ENCODE peak calls at places on chromosomes 1 and 21, in ten cellular contexts. One of them, this sample, is unnamed.
A peak's percentile ranks its signal among the peaks of the same experiment; 100 is the strongest.

GRCh38 chr1:244054924-244055263 is 3.8 kb downstream of the ZBTB18 start:
- DNase-seq in choroid plexus epithelial cell: no peak
- DNase-seq in testis: no peak
- DNase-seq in fibroblast of mammary gland: no peak
- DNase-seq in AG10803: no peak
- DNase-seq in suprapubic skin: no peak
- DNase-seq in tibial nerve: no peak
- DNase-seq in HFF-Myc: no peak
- DNase-seq in fibroblast of lung: no peak
- DNase-seq in tibial artery: no peak
- DNase-seq in this sample: no peak

GRCh38 chr1:7594002-7594713 is 176.9 kb upstream of the VAMP3 start:
- DNase-seq in choroid plexus epithelial cell: no peak
- DNase-seq in fibroblast of lung: no peak
- DNase-seq in testis: no peak
- DNase-seq in tibial artery: no peak
- DNase-seq in fibroblast of mammary gland: no peak
- DNase-seq in HFF-Myc: no peak
- DNase-seq in tibial nerve: no peak
- DNase-seq in AG10803: no peak
- DNase-seq in suprapubic skin: peak; percentile 19
- DNase-seq in this sample: peak; percentile 10

GRCh38 chr1:19436716-19437476 is 48.4 kb downstream of the CAPZB start:
- DNase-seq in testis: peak; percentile 93
- DNase-seq in AG10803: no peak
- DNase-seq in tibial nerve: peak; percentile 91
- DNase-seq in HFF-Myc: no peak
- DNase-seq in fibroblast of mammary gland: peak; percentile 82
- DNase-seq in fibroblast of lung: peak; percentile 67
- DNase-seq in suprapubic skin: peak; percentile 92
- DNase-seq in choroid plexus epithelial cell: peak; percentile 90
- DNase-seq in tibial artery: peak; percentile 90
- DNase-seq in this sample: no peak

GRCh38 chr1:88973520-88974137 is 18.8 kb downstream of the KYAT3 start:
- DNase-seq in suprapubic skin: no peak
- DNase-seq in HFF-Myc: no peak
- DNase-seq in fibroblast of lung: peak; percentile 68
- DNase-seq in fibroblast of mammary gland: peak; percentile 66
- DNase-seq in choroid plexus epithelial cell: peak; percentile 72
- DNase-seq in tibial nerve: peak; percentile 35
- DNase-seq in tibial artery: no peak
- DNase-seq in testis: no peak
- DNase-seq in AG10803: peak; percentile 50
- DNase-seq in this sample: no peak

GRCh38 chr1:198417041-198417440 is 123.4 kb downstream of the ATP6V1G3 start:
- DNase-seq in fibroblast of lung: peak; percentile 11
- DNase-seq in tibial nerve: no peak
- DNase-seq in testis: no peak
- DNase-seq in tibial artery: no peak
- DNase-seq in AG10803: peak; percentile 72
- DNase-seq in suprapubic skin: no peak
- DNase-seq in HFF-Myc: no peak
- DNase-seq in choroid plexus epithelial cell: no peak
- DNase-seq in fibroblast of mammary gland: peak; percentile 23
- DNase-seq in this sample: no peak

GRCh38 chr1:240941706-240942370 is 329.9 kb upstream of the GREM2 start:
- DNase-seq in tibial nerve: no peak
- DNase-seq in testis: no peak
- DNase-seq in tibial artery: no peak
- DNase-seq in fibroblast of lung: no peak
- DNase-seq in AG10803: no peak
- DNase-seq in suprapubic skin: no peak
- DNase-seq in fibroblast of mammary gland: no peak
- DNase-seq in choroid plexus epithelial cell: no peak
- DNase-seq in HFF-Myc: no peak
- DNase-seq in this sample: no peak

GRCh38 chr1:209526137-209526536 is 57.4 kb upstream of the CAMK1G start:
- DNase-seq in HFF-Myc: no peak
- DNase-seq in tibial artery: no peak
- DNase-seq in AG10803: no peak
- DNase-seq in suprapubic skin: no peak
- DNase-seq in fibroblast of lung: no peak
- DNase-seq in testis: no peak
- DNase-seq in tibial nerve: no peak
- DNase-seq in fibroblast of mammary gland: no peak
- DNase-seq in choroid plexus epithelial cell: no peak
- DNase-seq in this sample: no peak

GRCh38 chr1:109689844-109690405 is 2.3 kb downstream of the GSTM1 start:
- DNase-seq in fibroblast of lung: no peak
- DNase-seq in choroid plexus epithelial cell: no peak
- DNase-seq in AG10803: no peak
- DNase-seq in suprapubic skin: no peak
- DNase-seq in HFF-Myc: no peak
- DNase-seq in tibial artery: no peak
- DNase-seq in fibroblast of mammary gland: no peak
- DNase-seq in testis: no peak
- DNase-seq in tibial nerve: no peak
- DNase-seq in this sample: no peak

GRCh38 chr1:201180901-201181300 is 9.7 kb upstream of the IGFN1 start:
- DNase-seq in testis: no peak
- DNase-seq in HFF-Myc: no peak
- DNase-seq in suprapubic skin: peak; percentile 44
- DNase-seq in AG10803: no peak
- DNase-seq in tibial nerve: no peak
- DNase-seq in fibroblast of mammary gland: no peak
- DNase-seq in fibroblast of lung: no peak
- DNase-seq in choroid plexus epithelial cell: no peak
- DNase-seq in tibial artery: no peak
- DNase-seq in this sample: no peak

GRCh38 chr21:38467911-38468310 is 30.4 kb downstream of the ERG start:
- DNase-seq in AG10803: no peak
- DNase-seq in fibroblast of mammary gland: no peak
- DNase-seq in suprapubic skin: no peak
- DNase-seq in fibroblast of lung: no peak
- DNase-seq in tibial nerve: no peak
- DNase-seq in tibial artery: no peak
- DNase-seq in HFF-Myc: no peak
- DNase-seq in choroid plexus epithelial cell: no peak
- DNase-seq in testis: no peak
- DNase-seq in this sample: no peak

GRCh38 chr21:33949516-33950424 is 34.2 kb upstream of the ATP5PO start:
- DNase-seq in tibial nerve: no peak
- DNase-seq in fibroblast of lung: no peak
- DNase-seq in fibroblast of mammary gland: no peak
- DNase-seq in HFF-Myc: no peak
- DNase-seq in suprapubic skin: no peak
- DNase-seq in AG10803: no peak
- DNase-seq in tibial artery: no peak
- DNase-seq in testis: no peak
- DNase-seq in choroid plexus epithelial cell: no peak
- DNase-seq in this sample: no peak

GRCh38 chr1:157739229-157739901 is 37.6 kb downstream of the FCRL2 start:
- DNase-seq in tibial nerve: no peak
- DNase-seq in fibroblast of lung: no peak
- DNase-seq in fibroblast of mammary gland: no peak
- DNase-seq in testis: no peak
- DNase-seq in tibial artery: no peak
- DNase-seq in choroid plexus epithelial cell: no peak
- DNase-seq in suprapubic skin: no peak
- DNase-seq in AG10803: no peak
- DNase-seq in HFF-Myc: no peak
- DNase-seq in this sample: no peak
- TF ChIP-seq CTCF in tibial nerve: no peak
- TF ChIP-seq CTCF in fibroblast of lung: no peak
- TF ChIP-seq CTCF in fibroblast of mammary gland: no peak
- TF ChIP-seq CTCF in testis: no peak
- TF ChIP-seq CTCF in tibial artery: no peak
- TF ChIP-seq CTCF in choroid plexus epithelial cell: no peak
- TF ChIP-seq CTCF in suprapubic skin: no peak
- TF ChIP-seq CTCF in AG10803: no peak
- TF ChIP-seq CTCF in HFF-Myc: no peak
- TF ChIP-seq CTCF in this sample: no peak

GRCh38 chr1:246689409-246689997 is 34.7 kb upstream of the SCCPDH start:
- DNase-seq in fibroblast of lung: peak; percentile 73
- DNase-seq in choroid plexus epithelial cell: peak; percentile 78
- DNase-seq in suprapubic skin: peak; percentile 77
- DNase-seq in tibial artery: no peak
- DNase-seq in fibroblast of mammary gland: peak; percentile 75
- DNase-seq in HFF-Myc: peak; percentile 43
- DNase-seq in AG10803: peak; percentile 72
- DNase-seq in testis: peak; percentile 62
- DNase-seq in tibial nerve: peak; percentile 55
- DNase-seq in this sample: peak; percentile 59

GRCh38 chr1:246695136-246695535 is 29.1 kb upstream of the SCCPDH start:
- DNase-seq in suprapubic skin: no peak
- DNase-seq in tibial nerve: no peak
- DNase-seq in fibroblast of mammary gland: peak; percentile 38
- DNase-seq in testis: no peak
- DNase-seq in fibroblast of lung: no peak
- DNase-seq in HFF-Myc: no peak
- DNase-seq in choroid plexus epithelial cell: no peak
- DNase-seq in tibial artery: no peak
- DNase-seq in AG10803: peak; percentile 32
- DNase-seq in this sample: no peak

GRCh38 chr1:246687002-246687401 is 37.2 kb upstream of the SCCPDH start:
- DNase-seq in fibroblast of mammary gland: no peak
- DNase-seq in AG10803: no peak
- DNase-seq in testis: no peak
- DNase-seq in suprapubic skin: no peak
- DNase-seq in choroid plexus epithelial cell: no peak
- DNase-seq in HFF-Myc: no peak
- DNase-seq in tibial nerve: no peak
- DNase-seq in tibial artery: no peak
- DNase-seq in fibroblast of lung: no peak
- DNase-seq in this sample: no peak

GRCh38 chr1:246691622-246692495 is 32.4 kb upstream of the SCCPDH start:
- DNase-seq in tibial artery: no peak
- DNase-seq in fibroblast of lung: no peak
- DNase-seq in AG10803: peak; percentile 32
- DNase-seq in suprapubic skin: no peak
- DNase-seq in testis: no peak
- DNase-seq in HFF-Myc: no peak
- DNase-seq in fibroblast of mammary gland: peak; percentile 27
- DNase-seq in choroid plexus epithelial cell: no peak
- DNase-seq in tibial nerve: no peak
- DNase-seq in this sample: no peak

DNA sequence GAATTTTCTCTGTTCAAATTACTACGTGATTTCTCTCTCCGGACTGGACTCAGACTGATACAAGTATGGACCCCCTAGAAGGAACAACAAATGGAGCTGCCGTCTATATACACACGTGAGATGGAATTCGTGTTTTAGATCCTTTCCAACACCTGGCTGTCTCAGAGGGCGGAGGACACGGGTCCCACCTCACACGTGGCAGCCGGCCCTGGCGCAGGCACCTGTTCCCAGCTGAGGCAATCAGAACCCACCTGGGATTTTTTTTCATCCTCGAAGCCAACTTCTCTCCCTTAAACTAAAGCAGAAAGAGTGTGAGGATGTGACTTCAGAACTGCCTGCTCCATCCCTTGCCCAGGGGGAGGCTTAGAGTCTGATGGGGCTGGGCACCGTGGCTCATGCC is 34.1 kb upstream of the SCCPDH start:
- DNase-seq in tibial artery: no peak
- DNase-seq in testis: no peak
- DNase-seq in HFF-Myc: no peak
- DNase-seq in AG10803: no peak
- DNase-seq in tibial nerve: no peak
- DNase-seq in suprapubic skin: no peak
- DNase-seq in fibroblast of lung: no peak
- DNase-seq in choroid plexus epithelial cell: no peak
- DNase-seq in fibroblast of mammary gland: no peak
- DNase-seq in this sample: no peak
- H3K4me3 ChIP-seq in tibial artery: no peak overlapping the region
- H3K4me3 ChIP-seq in testis: no peak overlapping the region
- H3K4me3 ChIP-seq in HFF-Myc: no peak overlapping the region
- H3K4me3 ChIP-seq in AG10803: no peak overlapping the region
- H3K4me3 ChIP-seq in tibial nerve: no peak overlapping the region
- H3K4me3 ChIP-seq in suprapubic skin: peak overlapping the region; percentile 33
- H3K4me3 ChIP-seq in fibroblast of lung: no peak overlapping the region
- H3K4me3 ChIP-seq in choroid plexus epithelial cell: no peak overlapping the region
- H3K4me3 ChIP-seq in fibroblast of mammary gland: no peak overlapping the region
- H3K4me3 ChIP-seq in this sample: peak overlapping the region; percentile 36

DNA sequence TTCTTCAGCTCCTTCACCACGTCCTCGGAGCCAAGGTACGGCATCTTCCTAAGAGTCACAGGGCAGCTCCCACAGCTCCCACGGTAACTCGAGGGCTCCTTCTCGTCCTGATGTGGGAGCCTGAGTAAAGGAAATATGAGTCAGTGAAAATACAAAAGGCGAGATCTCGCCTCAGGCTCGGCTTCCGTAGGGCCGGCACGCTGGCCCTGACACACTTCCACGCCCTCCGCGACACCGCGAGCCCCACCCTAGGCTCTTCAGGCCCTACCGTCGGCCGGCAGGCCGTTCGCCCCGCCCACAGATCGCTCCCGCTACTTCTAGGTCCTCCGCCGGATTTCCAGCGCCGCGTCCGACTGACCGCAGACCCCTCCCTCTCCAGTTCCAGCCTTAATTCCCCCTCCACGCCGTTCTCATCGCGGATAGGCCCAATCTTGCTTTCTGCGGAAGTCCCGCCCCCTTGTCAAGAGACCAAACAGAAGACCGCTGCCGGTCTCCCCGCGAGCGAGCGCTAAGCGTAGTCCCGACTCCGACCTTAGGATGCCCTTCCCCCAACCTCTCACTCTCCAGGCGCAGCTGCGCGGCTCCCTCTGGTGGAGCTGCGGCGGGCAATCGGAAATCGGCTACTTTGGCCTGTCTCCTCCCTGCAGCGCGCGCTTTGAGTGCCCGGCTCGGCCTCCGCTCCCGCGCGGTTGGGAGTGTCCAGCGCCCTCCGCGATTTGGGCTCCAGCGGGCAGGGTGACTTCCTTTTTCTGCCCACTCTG is at the start of the genes AP4B1 and DCLRE1B:
- DNase-seq in testis: peak; percentile 99
- DNase-seq in suprapubic skin: peak; percentile 99
- DNase-seq in tibial nerve: peak; percentile 97
- DNase-seq in HFF-Myc: peak; percentile 98
- DNase-seq in AG10803: peak; percentile 100
- DNase-seq in choroid plexus epithelial cell: peak; percentile 100
- DNase-seq in fibroblast of mammary gland: peak; percentile 100
- DNase-seq in fibroblast of lung: peak; percentile 100
- DNase-seq in tibial artery: peak; percentile 100
- DNase-seq in this sample: peak; percentile 97
- TF ChIP-seq CTCF in testis: peak; percentile 48
- TF ChIP-seq CTCF in suprapubic skin: peak; percentile 79
- TF ChIP-seq CTCF in tibial nerve: peak; percentile 73
- TF ChIP-seq CTCF in HFF-Myc: peak; percentile 74
- TF ChIP-seq CTCF in AG10803: peak; percentile 78
- TF ChIP-seq CTCF in choroid plexus epithelial cell: peak; percentile 83
- TF ChIP-seq CTCF in fibroblast of mammary gland: peak; percentile 54
- TF ChIP-seq CTCF in fibroblast of lung: peak; percentile 66
- TF ChIP-seq CTCF in tibial artery: peak; percentile 80
- TF ChIP-seq CTCF in this sample: peak; percentile 82

DNA sequence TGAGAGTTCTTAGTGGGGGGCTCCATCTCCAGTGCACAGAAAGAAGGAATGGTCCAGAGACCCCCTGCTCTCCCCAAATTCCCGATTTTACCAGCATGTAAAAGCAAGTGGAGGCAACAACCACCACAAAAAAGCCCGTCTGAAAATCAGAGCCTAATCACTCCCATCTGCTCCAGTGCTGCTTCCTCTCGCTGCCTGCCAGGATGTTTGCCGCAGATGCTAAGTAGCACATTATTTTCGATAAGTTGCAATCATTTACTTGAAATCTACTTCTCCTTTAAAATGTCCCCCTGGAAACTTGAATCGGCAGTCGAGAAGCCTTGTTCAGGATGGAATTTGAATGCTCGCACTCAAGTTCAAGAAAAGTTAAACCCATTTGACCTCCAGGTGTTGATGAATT is 221.1 kb downstream of the PBX1 start:
- DNase-seq in tibial artery: no peak
- DNase-seq in AG10803: peak; percentile 79
- DNase-seq in testis: no peak
- DNase-seq in choroid plexus epithelial cell: no peak
- DNase-seq in fibroblast of lung: peak; percentile 57
- DNase-seq in suprapubic skin: no peak
- DNase-seq in HFF-Myc: no peak
- DNase-seq in fibroblast of mammary gland: peak; percentile 77
- DNase-seq in tibial nerve: no peak
- DNase-seq in this sample: no peak
- H3K4me3 ChIP-seq in tibial artery: no peak overlapping the region
- H3K4me3 ChIP-seq in AG10803: no peak overlapping the region
- H3K4me3 ChIP-seq in testis: no peak overlapping the region
- H3K4me3 ChIP-seq in choroid plexus epithelial cell: no peak overlapping the region
- H3K4me3 ChIP-seq in fibroblast of lung: no peak overlapping the region
- H3K4me3 ChIP-seq in suprapubic skin: no peak overlapping the region
- H3K4me3 ChIP-seq in HFF-Myc: no peak overlapping the region
- H3K4me3 ChIP-seq in fibroblast of mammary gland: no peak overlapping the region
- H3K4me3 ChIP-seq in tibial nerve: no peak overlapping the region
- H3K4me3 ChIP-seq in this sample: no peak overlapping the region

This sample was measured in dorsolateral prefrontal cortex.